ENCODE peak calls at places on chromosomes 4 and X, in six cellular contexts. L is type B pancreatic cell, R is RKO, H is activated B cell treated with CpG ODN at 0.5 μM for 24 hours, Z is T-helper 9 cell, N is astrocyte of the hippocampus. C is an unnamed sample.

GRCh38 chrX:55007633-55008032 is 7.5 kb downstream of the APEX2 start:
- DNase-seq in H (no peak), R (peak; percentile 14), Z (no peak), N (peak; percentile 71), L (no peak), C (no peak)

GRCh38 chrX:18994713-18995112 is 10.8 kb upstream of the PHKA2 start:
- DNase-seq in N (peak; percentile 49), L (no peak), R (no peak), Z (no peak), H (no peak), C (no peak)

GRCh38 chrX:68932611-68933010 is 103.8 kb downstream of the EFNB1 start:
- DNase-seq in Z (no peak), H (no peak), N (peak; percentile 45), R (no peak), L (no peak), C (no peak)

GRCh38 chrX:15718283-15718970 is 19.6 kb upstream of the CA5B start:
- DNase-seq in Z (no peak), H (no peak), N (no peak), R (no peak), L (no peak), C (no peak)

GRCh38 chr4:14863420-14864364 is 138.6 kb upstream of the CPEB2 start:
- DNase-seq in Z (no peak), R (no peak), L (no peak), N (no peak), H (no peak), C (no peak)

GRCh38 chr4:159946983-159947645 is 844.2 kb downstream of the RAPGEF2 start:
- DNase-seq in Z (no peak), N (peak; percentile 84), R (peak; percentile 78), H (no peak), L (no peak), C (no peak)

GRCh38 chr4:38860788-38861424 is 4.3 kb upstream of the TLR6 start:
- DNase-seq in H (no peak), L (no peak), R (peak; percentile 63), Z (peak; percentile 49), N (peak; percentile 30), C (no peak)

GRCh38 chr4:186366326-186366725 is 100.3 kb downstream of the F11 start:
- DNase-seq in N (no peak), Z (no peak), L (no peak), R (no peak), H (no peak), C (no peak)

GRCh38 chr4:66927937-66928336 is 617.4 kb downstream of the CENPC start:
- DNase-seq in N (peak; percentile 59), H (no peak), R (no peak), Z (no peak), L (no peak), C (no peak)

GRCh38 chrX:78652971-78653822 is 5.9 kb downstream of the RTL3 start:
- DNase-seq in Z (no peak), L (no peak), N (peak; percentile 82), H (no peak), R (peak; percentile 28), C (no peak)

GRCh38 chr4:105243446-105243845 is 96.8 kb downstream of the TET2 start:
- DNase-seq in Z (no peak), H (no peak), N (no peak), L (no peak), R (no peak), C (no peak)

GRCh38 chrX:48938721-48939416 is 18.5 kb downstream of the OTUD5 start:
- DNase-seq in L (no peak), Z (peak; percentile 48), R (no peak), N (no peak), H (peak; percentile 42), C (no peak)

GRCh38 chr4:8585186-8585585 is 5.0 kb downstream of the GPR78 start:
- DNase-seq in N (no peak), Z (no peak), L (no peak), R (no peak), H (no peak), C (no peak)

GRCh38 chr4:139593091-139593564 is 37.1 kb upstream of the SETD7 start:
- DNase-seq in Z (no peak), N (peak; percentile 80), H (no peak), L (no peak), R (no peak), C (no peak)

GRCh38 chr4:5973033-5973432 is 45.2 kb downstream of the C4orf50 start:
- DNase-seq in Z (no peak), R (no peak), N (no peak), H (no peak), L (no peak), C (no peak)

C was measured in anterior cingulate cortex.